ENCODE peak calls at places on chromosomes 3 and 15, in five cellular contexts. One of them, this sample, is unnamed.

GRCh38 chr15:64883097-64883581 is 28.6 kb upstream of the ANKDD1A start:
- DNase-seq in H9: no peak
- DNase-seq in dorsolateral prefrontal cortex: no peak
- DNase-seq in GM20000: peak; percentile 71
- DNase-seq in suprapubic skin: no peak
- DNase-seq in this sample: no peak

GRCh38 chr3:71392277-71392676 is 191.3 kb downstream of the FOXP1 start:
- DNase-seq in H9: no peak
- DNase-seq in dorsolateral prefrontal cortex: no peak
- DNase-seq in GM20000: peak; percentile 42
- DNase-seq in suprapubic skin: no peak
- DNase-seq in this sample: no peak

GRCh38 chr3:43522702-43523362 is 99.0 kb downstream of the ANO10 start:
- DNase-seq in H9: no peak
- DNase-seq in dorsolateral prefrontal cortex: no peak
- DNase-seq in GM20000: no peak
- DNase-seq in suprapubic skin: no peak
- DNase-seq in this sample: no peak

GRCh38 chr3:76267991-76268390 is 482.6 kb upstream of the ZNF717 start:
- DNase-seq in H9: no peak
- DNase-seq in dorsolateral prefrontal cortex: no peak
- DNase-seq in GM20000: no peak
- DNase-seq in suprapubic skin: no peak
- DNase-seq in this sample: no peak

GRCh38 chr3:49630784-49631183 is 43.4 kb upstream of the APEH start:
- DNase-seq in H9: no peak
- DNase-seq in dorsolateral prefrontal cortex: no peak
- DNase-seq in GM20000: no peak
- DNase-seq in suprapubic skin: no peak
- DNase-seq in this sample: no peak

GRCh38 chr3:72042397-72043211 is 257.7 kb upstream of the PROK2 start:
- DNase-seq in H9: no peak
- DNase-seq in dorsolateral prefrontal cortex: no peak
- DNase-seq in GM20000: no peak
- DNase-seq in suprapubic skin: no peak
- DNase-seq in this sample: no peak

GRCh38 chr3:143763568-143764162 is 84.6 kb downstream of the SLC9A9 start:
- DNase-seq in H9: no peak
- DNase-seq in dorsolateral prefrontal cortex: no peak
- DNase-seq in GM20000: no peak
- DNase-seq in suprapubic skin: no peak
- DNase-seq in this sample: no peak

GRCh38 chr3:146540236-146540635 is 4.2 kb downstream of the PLSCR1 start:
- DNase-seq in H9: no peak
- DNase-seq in dorsolateral prefrontal cortex: no peak
- DNase-seq in GM20000: no peak
- DNase-seq in suprapubic skin: no peak
- DNase-seq in this sample: no peak

GRCh38 chr3:138328341-138328740 is 1.3 kb downstream of the NME9 start:
- DNase-seq in H9: no peak
- DNase-seq in dorsolateral prefrontal cortex: no peak
- DNase-seq in GM20000: no peak
- DNase-seq in suprapubic skin: no peak
- DNase-seq in this sample: no peak

GRCh38 chr3:22117751-22118346 is 366.8 kb upstream of the ZNF385D start:
- DNase-seq in H9: no peak
- DNase-seq in dorsolateral prefrontal cortex: no peak
- DNase-seq in GM20000: peak; percentile 10
- DNase-seq in suprapubic skin: no peak
- DNase-seq in this sample: no peak

GRCh38 chr3:104943931-104944330 is 422.8 kb upstream of the ALCAM start:
- DNase-seq in H9: no peak
- DNase-seq in dorsolateral prefrontal cortex: no peak
- DNase-seq in GM20000: no peak
- DNase-seq in suprapubic skin: no peak
- DNase-seq in this sample: no peak

GRCh38 chr15:31476411-31476810 is 149.8 kb downstream of the KLF13 start:
- DNase-seq in H9: peak; percentile 4
- DNase-seq in dorsolateral prefrontal cortex: no peak
- DNase-seq in GM20000: no peak
- DNase-seq in suprapubic skin: no peak
- DNase-seq in this sample: no peak

GRCh38 chr3:158918008-158918407 is 116.2 kb downstream of the MFSD1 start:
- DNase-seq in H9: peak; percentile 75
- DNase-seq in dorsolateral prefrontal cortex: peak; percentile 50
- DNase-seq in GM20000: peak; percentile 28
- DNase-seq in suprapubic skin: no peak
- DNase-seq in this sample: no peak

GRCh38 chr15:85651551-85651950 is 143.2 kb downstream of the KLHL25 start:
- DNase-seq in H9: no peak
- DNase-seq in dorsolateral prefrontal cortex: no peak
- DNase-seq in GM20000: no peak
- DNase-seq in suprapubic skin: no peak
- DNase-seq in this sample: no peak

GRCh38 chr3:183745300-183746098 is 47.9 kb downstream of the YEATS2 start:
- DNase-seq in H9: peak; percentile 39
- DNase-seq in dorsolateral prefrontal cortex: no peak
- DNase-seq in GM20000: no peak
- DNase-seq in suprapubic skin: no peak
- DNase-seq in this sample: no peak

GRCh38 chr3:114212646-114213045 is 24.7 kb downstream of the ZNF80 start:
- DNase-seq in H9: no peak
- DNase-seq in dorsolateral prefrontal cortex: no peak
- DNase-seq in GM20000: no peak
- DNase-seq in suprapubic skin: no peak
- DNase-seq in this sample: no peak

GRCh38 chr3:19250959-19251610 is 102.8 kb downstream of the KCNH8 start:
- DNase-seq in H9: no peak
- DNase-seq in dorsolateral prefrontal cortex: no peak
- DNase-seq in GM20000: no peak
- DNase-seq in suprapubic skin: no peak
- DNase-seq in this sample: no peak

GRCh38 chr3:60188803-60189202 is 1062.4 kb downstream of the FHIT start:
- DNase-seq in H9: no peak
- DNase-seq in dorsolateral prefrontal cortex: no peak
- DNase-seq in GM20000: no peak
- DNase-seq in suprapubic skin: no peak
- DNase-seq in this sample: no peak

GRCh38 chr3:40598962-40599361 is 74.2 kb downstream of the ZNF621 start:
- DNase-seq in H9: no peak
- DNase-seq in dorsolateral prefrontal cortex: no peak
- DNase-seq in GM20000: no peak
- DNase-seq in suprapubic skin: no peak
- DNase-seq in this sample: no peak

DNA sequence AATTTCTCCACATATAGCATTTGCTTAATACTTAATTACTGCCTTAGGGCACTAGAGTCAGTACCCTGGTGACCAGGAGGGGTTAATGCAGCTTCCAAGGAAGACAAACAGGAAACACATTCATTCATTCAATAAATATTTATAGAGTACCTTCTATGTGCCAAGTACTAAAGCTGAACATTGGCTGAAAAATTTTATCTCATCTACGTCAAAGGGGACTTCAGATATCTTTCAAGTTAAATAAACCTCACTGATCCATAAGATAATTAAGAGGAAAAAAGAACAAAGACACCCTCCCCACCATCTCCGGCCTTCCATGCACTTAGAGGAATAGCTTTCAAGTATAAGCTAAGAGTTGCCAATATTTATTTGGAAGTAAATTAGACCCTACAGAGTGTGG is 156.9 kb upstream of the PRICKLE2 start:
- DNase-seq in H9: no peak
- DNase-seq in dorsolateral prefrontal cortex: no peak
- DNase-seq in GM20000: no peak
- DNase-seq in suprapubic skin: no peak
- DNase-seq in this sample: no peak
- TF ChIP-seq CTCF in H9: peak; percentile 23
- TF ChIP-seq CTCF in dorsolateral prefrontal cortex: no peak
- TF ChIP-seq CTCF in GM20000: no peak
- TF ChIP-seq CTCF in suprapubic skin: no peak
- TF ChIP-seq CTCF in this sample: no peak

DNA sequence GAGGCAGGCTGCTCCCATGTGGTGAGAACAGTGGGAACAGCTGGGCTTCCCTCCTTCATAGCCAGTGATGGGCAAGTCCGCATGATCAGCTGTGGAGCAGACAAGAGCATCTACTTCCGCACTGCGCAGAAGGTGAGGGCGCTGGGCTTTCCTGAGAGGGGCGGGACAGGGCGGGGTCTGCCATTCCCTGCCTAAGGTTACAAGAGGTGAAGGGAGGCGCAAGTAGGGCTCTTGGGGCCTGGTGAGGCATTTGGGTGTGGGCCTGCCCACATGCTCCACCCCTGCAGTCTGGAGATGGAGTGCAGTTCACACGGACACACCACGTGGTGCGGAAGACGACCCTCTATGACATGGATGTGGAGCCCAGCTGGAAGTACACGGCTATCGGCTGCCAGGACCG is 10.6 kb upstream of the JMJD7 start:
- DNase-seq in H9: no peak
- DNase-seq in dorsolateral prefrontal cortex: no peak
- DNase-seq in GM20000: no peak
- DNase-seq in suprapubic skin: no peak
- DNase-seq in this sample: no peak
- TF ChIP-seq CTCF in H9: no peak
- TF ChIP-seq CTCF in dorsolateral prefrontal cortex: no peak
- TF ChIP-seq CTCF in GM20000: no peak
- TF ChIP-seq CTCF in suprapubic skin: no peak
- TF ChIP-seq CTCF in this sample: no peak

DNA sequence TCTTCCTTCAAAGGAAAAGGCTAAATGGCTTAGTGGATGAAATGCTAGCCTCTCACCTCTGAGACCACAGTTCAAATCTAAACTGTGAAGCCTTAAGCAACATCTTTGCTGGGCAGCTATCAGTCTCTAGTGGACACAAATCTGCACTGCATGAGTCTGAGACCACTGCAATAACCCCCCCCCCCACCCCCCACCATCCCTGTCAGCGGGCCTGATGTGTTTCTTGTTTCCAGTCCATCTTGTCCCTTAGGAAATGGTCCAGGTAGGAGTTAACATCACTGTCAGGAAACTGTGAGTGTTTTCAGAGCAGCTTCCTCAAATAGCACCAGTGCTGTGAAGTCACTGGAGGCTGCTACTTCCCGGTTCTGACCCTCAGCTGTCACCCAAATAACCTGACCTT is 140.6 kb upstream of the TMCO5A start:
- DNase-seq in H9: no peak
- DNase-seq in dorsolateral prefrontal cortex: no peak
- DNase-seq in GM20000: no peak
- DNase-seq in suprapubic skin: no peak
- DNase-seq in this sample: no peak
- TF ChIP-seq CTCF in H9: peak; percentile 40
- TF ChIP-seq CTCF in dorsolateral prefrontal cortex: no peak
- TF ChIP-seq CTCF in GM20000: no peak
- TF ChIP-seq CTCF in suprapubic skin: no peak
- TF ChIP-seq CTCF in this sample: peak; percentile 44

GRCh38 chr15:50884583-50884982 is 23.9 kb upstream of the AP4E1 start:
- DNase-seq in H9: no peak
- DNase-seq in dorsolateral prefrontal cortex: no peak
- DNase-seq in GM20000: no peak
- DNase-seq in suprapubic skin: no peak
- DNase-seq in this sample: no peak

GRCh38 chr15:50888054-50888453 is 20.4 kb upstream of the AP4E1 start:
- DNase-seq in H9: no peak
- DNase-seq in dorsolateral prefrontal cortex: no peak
- DNase-seq in GM20000: no peak
- DNase-seq in suprapubic skin: no peak
- DNase-seq in this sample: no peak

GRCh38 chr15:50886611-50887350 is 21.7 kb upstream of the AP4E1 start:
- DNase-seq in H9: no peak
- DNase-seq in dorsolateral prefrontal cortex: no peak
- DNase-seq in GM20000: no peak
- DNase-seq in suprapubic skin: no peak
- DNase-seq in this sample: no peak

GRCh38 chr15:50883903-50884302 is 24.6 kb upstream of the AP4E1 start:
- DNase-seq in H9: no peak
- DNase-seq in dorsolateral prefrontal cortex: no peak
- DNase-seq in GM20000: no peak
- DNase-seq in suprapubic skin: no peak
- DNase-seq in this sample: no peak

GRCh38 chr15:50886139-50886467 is 22.4 kb upstream of the AP4E1 start:
- DNase-seq in H9: no peak
- DNase-seq in dorsolateral prefrontal cortex: no peak
- DNase-seq in GM20000: no peak
- DNase-seq in suprapubic skin: no peak
- DNase-seq in this sample: no peak
- TF ChIP-seq CTCF in H9: no peak
- TF ChIP-seq CTCF in dorsolateral prefrontal cortex: no peak
- TF ChIP-seq CTCF in GM20000: no peak
- TF ChIP-seq CTCF in suprapubic skin: no peak
- TF ChIP-seq CTCF in this sample: no peak

GRCh38 chr15:73691398-73691797 is 7.2 kb downstream of the CD276 start:
- DNase-seq in H9: peak; percentile 86
- DNase-seq in dorsolateral prefrontal cortex: peak; percentile 57
- DNase-seq in GM20000: no peak
- DNase-seq in suprapubic skin: peak; percentile 87
- DNase-seq in this sample: no peak
- TF ChIP-seq CTCF in H9: peak; percentile 36
- TF ChIP-seq CTCF in dorsolateral prefrontal cortex: peak; percentile 11
- TF ChIP-seq CTCF in GM20000: no peak
- TF ChIP-seq CTCF in suprapubic skin: no peak
- TF ChIP-seq CTCF in this sample: no peak

This sample was measured in type B pancreatic cell.